ENCODE peak calls at places on chromosome 1, in seven cellular contexts. D, E, Z, K, Q, L and C are unnamed samples.

GRCh38 chr1:108817016-108817415 is 39.9 kb downstream of the AKNAD1 start:
- DNase-seq in K (no peak), Q (peak), E (peak), D (no peak), L (no peak), Z (peak), C (no peak)

GRCh38 chr1:243409284-243409683 is 153.4 kb downstream of the SDCCAG8 start:
- DNase-seq in E (no peak), D (no peak), L (no peak), Q (no peak), Z (peak), K (no peak), C (no peak)

GRCh38 chr1:8945568-8945967 is at the start of gene CA6:
- DNase-seq in E (no peak), L (no peak), K (no peak), D (no peak), Z (no peak), Q (no peak), C (no peak)

GRCh38 chr1:207423560-207424292 is 30.4 kb upstream of the CR2 start:
- DNase-seq in D (no peak), E (no peak), Q (no peak), K (no peak), L (no peak), Z (no peak), C (no peak)

GRCh38 chr1:40876891-40877290 is 14.7 kb upstream of the CITED4 start:
- DNase-seq in K (no peak), Q (no peak), D (no peak), L (no peak), E (no peak), Z (peak), C (no peak)

GRCh38 chr1:63087966-63088365 is 234.4 kb upstream of the FOXD3 start:
- DNase-seq in Q (no peak), E (peak), L (no peak), K (no peak), D (no peak), Z (peak), C (no peak)

GRCh38 chr1:29966526-29967045 is 730.3 kb downstream of the PTPRU start:
- DNase-seq in L (no peak), K (no peak), D (no peak), Z (no peak), Q (no peak), E (no peak), C (no peak)

GRCh38 chr1:155241069-155241679 is 14.1 kb downstream of the ENTREP3 start:
- DNase-seq in E (peak), K (peak), L (peak), D (peak), Q (peak), Z (peak), C (peak)

GRCh38 chr1:231601775-231602674 is 24.6 kb upstream of the DISC1 start:
- DNase-seq in K (no peak), L (no peak), Q (no peak), D (no peak), Z (peak), E (no peak), C (no peak)

GRCh38 chr1:47189844-47190562 is at the start of gene PDZK1IP1:
- DNase-seq in L (no peak), Q (peak), D (no peak), Z (peak), E (no peak), K (no peak), C (peak)

GRCh38 chr1:24914226-24915069 is 15.6 kb downstream of the RUNX3 start:
- DNase-seq in Q (peak), E (no peak), D (no peak), L (no peak), K (peak), Z (peak), C (no peak)

GRCh38 chr1:15146142-15146541 is 7.4 kb upstream of the TMEM51 start:
- DNase-seq in L (no peak), E (no peak), K (no peak), Q (no peak), Z (no peak), D (no peak), C (no peak)

GRCh38 chr1:167455786-167456446 is 62.4 kb downstream of the CD247 start:
- DNase-seq in L (no peak), D (peak), Q (no peak), K (no peak), Z (peak), E (no peak), C (no peak)

GRCh38 chr1:206685749-206686485 is 1.2 kb downstream of the MAPKAPK2 start:
- DNase-seq in Q (peak), D (peak), L (peak), E (no peak), K (peak), Z (peak), C (peak)

GRCh38 chr1:215022723-215023122 is 59.8 kb upstream of the KCNK2 start:
- DNase-seq in L (no peak), D (no peak), Z (no peak), K (no peak), E (no peak), Q (no peak), C (no peak)

GRCh38 chr1:17551755-17552234 is 12.3 kb downstream of the ARHGEF10L start:
- DNase-seq in D (no peak), K (no peak), Q (no peak), E (peak), L (no peak), Z (peak), C (no peak)

GRCh38 chr1:245118806-245119205 is 36.0 kb upstream of the KIF26B start:
- DNase-seq in K (no peak), D (no peak), Q (no peak), L (no peak), Z (no peak), E (no peak), C (peak)

GRCh38 chr1:227316941-227317540 is 1.3 kb downstream of the CDC42BPA start:
- DNase-seq in E (no peak), L (no peak), Z (peak), K (no peak), D (no peak), Q (no peak), C (no peak)